ENCODE peak calls at places on chromosomes 12 and 14, in eight cellular contexts. One of them, this sample, is unnamed.

GRCh38 chr12:85036736-85037135 is 585 bp downstream of the LRRIQ1 start:
- DNase-seq in HCEC 1CT: no peak
- DNase-seq in heart right ventricle: no peak
- DNase-seq in putamen: no peak
- DNase-seq in activated T-helper 1 cell treated with Interleukin-2 at 50 U/mL for 16 hours: no peak
- DNase-seq in CD8-positive, alpha-beta memory T cell: no peak
- DNase-seq in activated naive CD4-positive, alpha-beta T cell: no peak
- DNase-seq in GF-D8: no peak
- DNase-seq in this sample: no peak

GRCh38 chr14:73397810-73398209 is 60.5 kb downstream of the NUMB start:
- DNase-seq in HCEC 1CT: no peak
- DNase-seq in heart right ventricle: no peak
- DNase-seq in putamen: no peak
- DNase-seq in activated T-helper 1 cell treated with Interleukin-2 at 50 U/mL for 16 hours: no peak
- DNase-seq in CD8-positive, alpha-beta memory T cell: no peak
- DNase-seq in activated naive CD4-positive, alpha-beta T cell: no peak
- DNase-seq in GF-D8: no peak
- DNase-seq in this sample: no peak

GRCh38 chr14:75275598-75275997 is 3.0 kb upstream of the FOS start:
- DNase-seq in HCEC 1CT: no peak
- DNase-seq in heart right ventricle: no peak
- DNase-seq in putamen: no peak
- DNase-seq in activated T-helper 1 cell treated with Interleukin-2 at 50 U/mL for 16 hours: no peak
- DNase-seq in CD8-positive, alpha-beta memory T cell: no peak
- DNase-seq in activated naive CD4-positive, alpha-beta T cell: no peak
- DNase-seq in GF-D8: no peak
- DNase-seq in this sample: no peak

GRCh38 chr14:101620039-101620788 is 58.9 kb downstream of the DIO3 start:
- DNase-seq in HCEC 1CT: no peak
- DNase-seq in heart right ventricle: no peak
- DNase-seq in putamen: no peak
- DNase-seq in activated T-helper 1 cell treated with Interleukin-2 at 50 U/mL for 16 hours: no peak
- DNase-seq in CD8-positive, alpha-beta memory T cell: no peak
- DNase-seq in activated naive CD4-positive, alpha-beta T cell: no peak
- DNase-seq in GF-D8: no peak
- DNase-seq in this sample: no peak

GRCh38 chr12:114430306-114430705 is 24.4 kb upstream of the TBX5 start:
- DNase-seq in HCEC 1CT: no peak
- DNase-seq in heart right ventricle: no peak
- DNase-seq in putamen: no peak
- DNase-seq in activated T-helper 1 cell treated with Interleukin-2 at 50 U/mL for 16 hours: no peak
- DNase-seq in CD8-positive, alpha-beta memory T cell: no peak
- DNase-seq in activated naive CD4-positive, alpha-beta T cell: no peak
- DNase-seq in GF-D8: no peak
- DNase-seq in this sample: no peak

GRCh38 chr12:65875635-65876034 is 51.4 kb downstream of the HMGA2 start:
- DNase-seq in HCEC 1CT: no peak
- DNase-seq in heart right ventricle: no peak
- DNase-seq in putamen: no peak
- DNase-seq in activated T-helper 1 cell treated with Interleukin-2 at 50 U/mL for 16 hours: no peak
- DNase-seq in CD8-positive, alpha-beta memory T cell: no peak
- DNase-seq in activated naive CD4-positive, alpha-beta T cell: no peak
- DNase-seq in GF-D8: no peak
- DNase-seq in this sample: no peak

GRCh38 chr12:130186631-130187269 is 24.5 kb downstream of the FZD10 start:
- DNase-seq in HCEC 1CT: no peak
- DNase-seq in heart right ventricle: no peak
- DNase-seq in putamen: no peak
- DNase-seq in activated T-helper 1 cell treated with Interleukin-2 at 50 U/mL for 16 hours: no peak
- DNase-seq in CD8-positive, alpha-beta memory T cell: no peak
- DNase-seq in activated naive CD4-positive, alpha-beta T cell: no peak
- DNase-seq in GF-D8: no peak
- DNase-seq in this sample: no peak

GRCh38 chr12:107033758-107034739 is 47.1 kb upstream of the MTERF2 start:
- DNase-seq in HCEC 1CT: no peak
- DNase-seq in heart right ventricle: no peak
- DNase-seq in putamen: no peak
- DNase-seq in activated T-helper 1 cell treated with Interleukin-2 at 50 U/mL for 16 hours: no peak
- DNase-seq in CD8-positive, alpha-beta memory T cell: no peak
- DNase-seq in activated naive CD4-positive, alpha-beta T cell: no peak
- DNase-seq in GF-D8: no peak
- DNase-seq in this sample: no peak

GRCh38 chr12:3086729-3087323 is 9.6 kb downstream of the TSPAN9 start:
- DNase-seq in HCEC 1CT: no peak
- DNase-seq in heart right ventricle: no peak
- DNase-seq in putamen: no peak
- DNase-seq in activated T-helper 1 cell treated with Interleukin-2 at 50 U/mL for 16 hours: no peak
- DNase-seq in CD8-positive, alpha-beta memory T cell: no peak
- DNase-seq in activated naive CD4-positive, alpha-beta T cell: no peak
- DNase-seq in GF-D8: no peak
- DNase-seq in this sample: no peak

GRCh38 chr12:75783093-75783877 is 248.3 kb downstream of the PHLDA1 start:
- DNase-seq in HCEC 1CT: no peak
- DNase-seq in heart right ventricle: peak
- DNase-seq in putamen: no peak
- DNase-seq in activated T-helper 1 cell treated with Interleukin-2 at 50 U/mL for 16 hours: no peak
- DNase-seq in CD8-positive, alpha-beta memory T cell: no peak
- DNase-seq in activated naive CD4-positive, alpha-beta T cell: no peak
- DNase-seq in GF-D8: no peak
- DNase-seq in this sample: no peak

GRCh38 chr12:1681493-1681807 is 9.4 kb upstream of the ADIPOR2 start:
- DNase-seq in HCEC 1CT: no peak
- DNase-seq in heart right ventricle: no peak
- DNase-seq in putamen: no peak
- DNase-seq in activated T-helper 1 cell treated with Interleukin-2 at 50 U/mL for 16 hours: no peak
- DNase-seq in CD8-positive, alpha-beta memory T cell: no peak
- DNase-seq in activated naive CD4-positive, alpha-beta T cell: no peak
- DNase-seq in GF-D8: no peak
- DNase-seq in this sample: no peak

GRCh38 chr12:77010637-77011548 is 54.5 kb downstream of the E2F7 start:
- DNase-seq in HCEC 1CT: peak
- DNase-seq in heart right ventricle: peak
- DNase-seq in putamen: peak
- DNase-seq in activated T-helper 1 cell treated with Interleukin-2 at 50 U/mL for 16 hours: peak
- DNase-seq in CD8-positive, alpha-beta memory T cell: peak
- DNase-seq in activated naive CD4-positive, alpha-beta T cell: peak
- DNase-seq in GF-D8: peak
- DNase-seq in this sample: peak

GRCh38 chr14:74671789-74672188 is 41.1 kb downstream of the AREL1 start:
- DNase-seq in HCEC 1CT: peak
- DNase-seq in heart right ventricle: no peak
- DNase-seq in putamen: no peak
- DNase-seq in activated T-helper 1 cell treated with Interleukin-2 at 50 U/mL for 16 hours: no peak
- DNase-seq in CD8-positive, alpha-beta memory T cell: no peak
- DNase-seq in activated naive CD4-positive, alpha-beta T cell: no peak
- DNase-seq in GF-D8: no peak
- DNase-seq in this sample: no peak

GRCh38 chr12:91811481-91812287 is 334.0 kb downstream of the BTG1 start:
- DNase-seq in HCEC 1CT: peak
- DNase-seq in heart right ventricle: peak
- DNase-seq in putamen: peak
- DNase-seq in activated T-helper 1 cell treated with Interleukin-2 at 50 U/mL for 16 hours: peak
- DNase-seq in CD8-positive, alpha-beta memory T cell: peak
- DNase-seq in activated naive CD4-positive, alpha-beta T cell: peak
- DNase-seq in GF-D8: no peak
- DNase-seq in this sample: peak

GRCh38 chr12:31533470-31533869 is 57.5 kb downstream of the DENND5B start:
- DNase-seq in HCEC 1CT: no peak
- DNase-seq in heart right ventricle: no peak
- DNase-seq in putamen: no peak
- DNase-seq in activated T-helper 1 cell treated with Interleukin-2 at 50 U/mL for 16 hours: no peak
- DNase-seq in CD8-positive, alpha-beta memory T cell: no peak
- DNase-seq in activated naive CD4-positive, alpha-beta T cell: no peak
- DNase-seq in GF-D8: no peak
- DNase-seq in this sample: no peak

GRCh38 chr14:23512156-23512555 is 39.4 kb downstream of the ZFHX2 start:
- DNase-seq in HCEC 1CT: no peak
- DNase-seq in heart right ventricle: no peak
- DNase-seq in putamen: peak
- DNase-seq in activated T-helper 1 cell treated with Interleukin-2 at 50 U/mL for 16 hours: no peak
- DNase-seq in CD8-positive, alpha-beta memory T cell: no peak
- DNase-seq in activated naive CD4-positive, alpha-beta T cell: no peak
- DNase-seq in GF-D8: no peak
- DNase-seq in this sample: no peak

GRCh38 chr14:43503508-43503907 is 1003.6 kb downstream of the FSCB start:
- DNase-seq in HCEC 1CT: no peak
- DNase-seq in heart right ventricle: no peak
- DNase-seq in putamen: no peak
- DNase-seq in activated T-helper 1 cell treated with Interleukin-2 at 50 U/mL for 16 hours: no peak
- DNase-seq in CD8-positive, alpha-beta memory T cell: no peak
- DNase-seq in activated naive CD4-positive, alpha-beta T cell: no peak
- DNase-seq in GF-D8: no peak
- DNase-seq in this sample: no peak

GRCh38 chr12:51419473-51420228 is 5.0 kb upstream of the SLC4A8 start:
- DNase-seq in HCEC 1CT: peak
- DNase-seq in heart right ventricle: no peak
- DNase-seq in putamen: no peak
- DNase-seq in activated T-helper 1 cell treated with Interleukin-2 at 50 U/mL for 16 hours: no peak
- DNase-seq in CD8-positive, alpha-beta memory T cell: no peak
- DNase-seq in activated naive CD4-positive, alpha-beta T cell: no peak
- DNase-seq in GF-D8: no peak
- DNase-seq in this sample: no peak

GRCh38 chr14:30193791-30194407 is 266.3 kb upstream of the PRKD1 start:
- DNase-seq in HCEC 1CT: peak
- DNase-seq in heart right ventricle: no peak
- DNase-seq in putamen: no peak
- DNase-seq in activated T-helper 1 cell treated with Interleukin-2 at 50 U/mL for 16 hours: no peak
- DNase-seq in CD8-positive, alpha-beta memory T cell: no peak
- DNase-seq in activated naive CD4-positive, alpha-beta T cell: no peak
- DNase-seq in GF-D8: no peak
- DNase-seq in this sample: no peak

GRCh38 chr12:108820700-108821406 is 36.5 kb downstream of the SSH1 start:
- DNase-seq in HCEC 1CT: no peak
- DNase-seq in heart right ventricle: no peak
- DNase-seq in putamen: no peak
- DNase-seq in activated T-helper 1 cell treated with Interleukin-2 at 50 U/mL for 16 hours: no peak
- DNase-seq in CD8-positive, alpha-beta memory T cell: no peak
- DNase-seq in activated naive CD4-positive, alpha-beta T cell: no peak
- DNase-seq in GF-D8: no peak
- DNase-seq in this sample: no peak

GRCh38 chr14:61025239-61026223 is 44.5 kb downstream of the SLC38A6 start:
- DNase-seq in HCEC 1CT: peak
- DNase-seq in heart right ventricle: peak
- DNase-seq in putamen: peak
- DNase-seq in activated T-helper 1 cell treated with Interleukin-2 at 50 U/mL for 16 hours: peak
- DNase-seq in CD8-positive, alpha-beta memory T cell: peak
- DNase-seq in activated naive CD4-positive, alpha-beta T cell: no peak
- DNase-seq in GF-D8: no peak
- DNase-seq in this sample: no peak

GRCh38 chr14:105088812-105089745 is 23.8 kb upstream of the GPR132 start:
- DNase-seq in HCEC 1CT: peak
- DNase-seq in heart right ventricle: no peak
- DNase-seq in putamen: no peak
- DNase-seq in activated T-helper 1 cell treated with Interleukin-2 at 50 U/mL for 16 hours: no peak
- DNase-seq in CD8-positive, alpha-beta memory T cell: no peak
- DNase-seq in activated naive CD4-positive, alpha-beta T cell: no peak
- DNase-seq in GF-D8: no peak
- DNase-seq in this sample: no peak

GRCh38 chr14:101489092-101489760 is 72.1 kb upstream of the DIO3 start:
- DNase-seq in HCEC 1CT: no peak
- DNase-seq in heart right ventricle: no peak
- DNase-seq in putamen: no peak
- DNase-seq in activated T-helper 1 cell treated with Interleukin-2 at 50 U/mL for 16 hours: no peak
- DNase-seq in CD8-positive, alpha-beta memory T cell: no peak
- DNase-seq in activated naive CD4-positive, alpha-beta T cell: no peak
- DNase-seq in GF-D8: no peak
- DNase-seq in this sample: no peak

GRCh38 chr12:2495452-2496112 is 299.2 kb upstream of the FKBP4 start:
- DNase-seq in HCEC 1CT: no peak
- DNase-seq in heart right ventricle: no peak
- DNase-seq in putamen: no peak
- DNase-seq in activated T-helper 1 cell treated with Interleukin-2 at 50 U/mL for 16 hours: no peak
- DNase-seq in CD8-positive, alpha-beta memory T cell: no peak
- DNase-seq in activated naive CD4-positive, alpha-beta T cell: no peak
- DNase-seq in GF-D8: no peak
- DNase-seq in this sample: no peak

GRCh38 chr14:67735361-67735921 is 33.8 kb downstream of the RDH12 start:
- DNase-seq in HCEC 1CT: no peak
- DNase-seq in heart right ventricle: no peak
- DNase-seq in putamen: no peak
- DNase-seq in activated T-helper 1 cell treated with Interleukin-2 at 50 U/mL for 16 hours: no peak
- DNase-seq in CD8-positive, alpha-beta memory T cell: no peak
- DNase-seq in activated naive CD4-positive, alpha-beta T cell: no peak
- DNase-seq in GF-D8: no peak
- DNase-seq in this sample: no peak

GRCh38 chr12:121214855-121215745 is 5.2 kb downstream of the P2RX4 start:
- DNase-seq in HCEC 1CT: peak
- DNase-seq in heart right ventricle: no peak
- DNase-seq in putamen: no peak
- DNase-seq in activated T-helper 1 cell treated with Interleukin-2 at 50 U/mL for 16 hours: no peak
- DNase-seq in CD8-positive, alpha-beta memory T cell: no peak
- DNase-seq in activated naive CD4-positive, alpha-beta T cell: no peak
- DNase-seq in GF-D8: no peak
- DNase-seq in this sample: no peak

GRCh38 chr12:68451261-68452091 is 119.3 kb upstream of the MDM1 start:
- DNase-seq in HCEC 1CT: peak
- DNase-seq in heart right ventricle: no peak
- DNase-seq in putamen: no peak
- DNase-seq in activated T-helper 1 cell treated with Interleukin-2 at 50 U/mL for 16 hours: no peak
- DNase-seq in CD8-positive, alpha-beta memory T cell: peak
- DNase-seq in activated naive CD4-positive, alpha-beta T cell: no peak
- DNase-seq in GF-D8: peak
- DNase-seq in this sample: no peak

GRCh38 chr12:92702754-92703679 is at the start of gene PLEKHG7:
- DNase-seq in HCEC 1CT: no peak
- DNase-seq in heart right ventricle: no peak
- DNase-seq in putamen: no peak
- DNase-seq in activated T-helper 1 cell treated with Interleukin-2 at 50 U/mL for 16 hours: no peak
- DNase-seq in CD8-positive, alpha-beta memory T cell: no peak
- DNase-seq in activated naive CD4-positive, alpha-beta T cell: no peak
- DNase-seq in GF-D8: no peak
- DNase-seq in this sample: no peak

GRCh38 chr14:67785270-67786109 is 30.9 kb downstream of the ZFYVE26 start:
- DNase-seq in HCEC 1CT: no peak
- DNase-seq in heart right ventricle: no peak
- DNase-seq in putamen: no peak
- DNase-seq in activated T-helper 1 cell treated with Interleukin-2 at 50 U/mL for 16 hours: no peak
- DNase-seq in CD8-positive, alpha-beta memory T cell: no peak
- DNase-seq in activated naive CD4-positive, alpha-beta T cell: no peak
- DNase-seq in GF-D8: no peak
- DNase-seq in this sample: no peak

GRCh38 chr12:130879212-130879686 is 7.4 kb downstream of the RAN start:
- DNase-seq in HCEC 1CT: no peak
- DNase-seq in heart right ventricle: no peak
- DNase-seq in putamen: no peak
- DNase-seq in activated T-helper 1 cell treated with Interleukin-2 at 50 U/mL for 16 hours: no peak
- DNase-seq in CD8-positive, alpha-beta memory T cell: no peak
- DNase-seq in activated naive CD4-positive, alpha-beta T cell: no peak
- DNase-seq in GF-D8: no peak
- DNase-seq in this sample: no peak

GRCh38 chr14:20662968-20663731 is 21.2 kb upstream of the RNASE4 start:
- DNase-seq in HCEC 1CT: peak
- DNase-seq in heart right ventricle: peak
- DNase-seq in putamen: peak
- DNase-seq in activated T-helper 1 cell treated with Interleukin-2 at 50 U/mL for 16 hours: peak
- DNase-seq in CD8-positive, alpha-beta memory T cell: peak
- DNase-seq in activated naive CD4-positive, alpha-beta T cell: peak
- DNase-seq in GF-D8: peak
- DNase-seq in this sample: peak

GRCh38 chr14:50957296-50957695 is 13.0 kb upstream of the PYGL start:
- DNase-seq in HCEC 1CT: peak
- DNase-seq in heart right ventricle: no peak
- DNase-seq in putamen: no peak
- DNase-seq in activated T-helper 1 cell treated with Interleukin-2 at 50 U/mL for 16 hours: no peak
- DNase-seq in CD8-positive, alpha-beta memory T cell: no peak
- DNase-seq in activated naive CD4-positive, alpha-beta T cell: no peak
- DNase-seq in GF-D8: no peak
- DNase-seq in this sample: no peak

GRCh38 chr14:38238881-38239280 is 17.0 kb downstream of the CLEC14A start:
- DNase-seq in HCEC 1CT: peak
- DNase-seq in heart right ventricle: no peak
- DNase-seq in putamen: no peak
- DNase-seq in activated T-helper 1 cell treated with Interleukin-2 at 50 U/mL for 16 hours: no peak
- DNase-seq in CD8-positive, alpha-beta memory T cell: no peak
- DNase-seq in activated naive CD4-positive, alpha-beta T cell: no peak
- DNase-seq in GF-D8: no peak
- DNase-seq in this sample: no peak

GRCh38 chr12:68871899-68872298 is 61.1 kb downstream of the CPM start:
- DNase-seq in HCEC 1CT: peak
- DNase-seq in heart right ventricle: no peak
- DNase-seq in putamen: no peak
- DNase-seq in activated T-helper 1 cell treated with Interleukin-2 at 50 U/mL for 16 hours: no peak
- DNase-seq in CD8-positive, alpha-beta memory T cell: no peak
- DNase-seq in activated naive CD4-positive, alpha-beta T cell: no peak
- DNase-seq in GF-D8: no peak
- DNase-seq in this sample: no peak